ENCODE peak calls at places on chromosomes 11 and 22, in eight cellular contexts. K is mucosa of descending colon, H is Right ventricle myocardium superior, M is fibroblast of lung, A is GM12865, Q is left ventricle myocardium inferior, J is epithelial cell of proximal tubule, W is NCI-H2171. B is an unnamed sample.

GRCh38 chr11:4991066-4991465 is 3.6 kb upstream of the OR51L1 start:
- DNase-seq in K (no peak), H (no peak), M (peak), A (peak), Q (no peak), J (no peak), W (no peak), B (no peak)

GRCh38 chr11:10778217-10778970 is 27.3 kb downstream of the CTR9 start:
- DNase-seq in K (no peak), H (peak), M (peak), A (no peak), Q (peak), J (no peak), W (no peak), B (peak)

GRCh38 chr22:36344106-36344827 is 43.5 kb downstream of the MYH9 start:
- DNase-seq in K (no peak), H (no peak), M (no peak), A (no peak), Q (no peak), J (no peak), W (no peak), B (no peak)

GRCh38 chr11:1829039-1829820 is 5.6 kb upstream of the SYT8 start:
- DNase-seq in K (peak), H (no peak), M (peak), A (no peak), Q (no peak), J (peak), W (no peak), B (no peak)

GRCh38 chr22:47188337-47189055 is 426.0 kb downstream of the TBC1D22A start:
- DNase-seq in K (no peak), H (peak), M (no peak), A (no peak), Q (no peak), J (no peak), W (no peak), B (no peak)

GRCh38 chr11:5240458-5240857 is 6.2 kb upstream of the HBD start:
- DNase-seq in K (no peak), H (no peak), M (no peak), A (no peak), Q (no peak), J (no peak), W (no peak), B (no peak)

GRCh38 chr11:1888811-1889526 is 2.7 kb downstream of the PRR33 start:
- DNase-seq in K (peak), H (peak), M (no peak), A (no peak), Q (no peak), J (no peak), W (no peak), B (no peak)

GRCh38 chr11:64856382-64857227 is 12.2 kb upstream of the CDC42BPG start:
- DNase-seq in K (peak), H (peak), M (peak), A (peak), Q (no peak), J (no peak), W (no peak), B (no peak)

GRCh38 chr22:20211997-20212753 is 55.9 kb downstream of the RTN4R start:
- DNase-seq in K (peak), H (peak), M (peak), A (no peak), Q (peak), J (no peak), W (no peak), B (no peak)

GRCh38 chr22:20106849-20107237 is 9.1 kb upstream of the RANBP1 start:
- DNase-seq in K (peak), H (no peak), M (no peak), A (no peak), Q (peak), J (no peak), W (no peak), B (peak)

GRCh38 chr22:31585161-31585859 is 76.7 kb downstream of the PISD start:
- DNase-seq in K (no peak), H (no peak), M (peak), A (no peak), Q (no peak), J (no peak), W (no peak), B (no peak)

GRCh38 chr11:4025248-4025956 is 69.2 kb upstream of the RRM1 start:
- DNase-seq in K (no peak), H (no peak), M (peak), A (no peak), Q (no peak), J (no peak), W (no peak), B (no peak)

GRCh38 chr11:20368441-20368840 is 4.9 kb downstream of the HTATIP2 start:
- DNase-seq in K (no peak), H (no peak), M (peak), A (no peak), Q (no peak), J (no peak), W (no peak), B (no peak)

GRCh38 chr11:35237860-35238715 is 99.1 kb downstream of the CD44 start:
- DNase-seq in K (no peak), H (no peak), M (peak), A (peak), Q (no peak), J (no peak), W (peak), B (peak)

GRCh38 chr11:71962428-71963038 is 33.7 kb downstream of the RNF121 start:
- DNase-seq in K (no peak), H (no peak), M (peak), A (peak), Q (no peak), J (peak), W (no peak), B (no peak)

GRCh38 chr11:12090761-12091261 is 19.6 kb upstream of the MICAL2 start:
- DNase-seq in K (peak), H (no peak), M (no peak), A (no peak), Q (no peak), J (no peak), W (no peak), B (no peak)

GRCh38 chr11:62398011-62398994 is 20.5 kb upstream of the SCGB1A1 start:
- DNase-seq in K (no peak), H (peak), M (peak), A (no peak), Q (peak), J (no peak), W (no peak), B (peak)

GRCh38 chr11:128624269-128625170 is 37.2 kb upstream of the ETS1 start:
- DNase-seq in K (peak), H (no peak), M (no peak), A (peak), Q (no peak), J (no peak), W (no peak), B (no peak)

GRCh38 chr11:19777032-19777341 is 64.3 kb downstream of the NAV2 start:
- DNase-seq in K (peak), H (no peak), M (no peak), A (peak), Q (no peak), J (no peak), W (no peak), B (peak)

GRCh38 chr22:42962295-42963230 is 52.4 kb downstream of the PACSIN2 start:
- DNase-seq in K (peak), H (peak), M (no peak), A (no peak), Q (no peak), J (no peak), W (no peak), B (no peak)

GRCh38 chr11:76902121-76903014 is 41.6 kb downstream of the ACER3 start:
- DNase-seq in K (no peak), H (no peak), M (no peak), A (no peak), Q (no peak), J (no peak), W (no peak), B (no peak)

GRCh38 chr22:42799462-42800405 is 57.3 kb downstream of the ARFGAP3 start:
- DNase-seq in K (no peak), H (no peak), M (no peak), A (no peak), Q (no peak), J (no peak), W (peak), B (peak)